ENCODE peak calls at places on chromosomes 11 and 22, in ten cellular contexts. One of them, this sample, is unnamed.

GRCh38 chr11:45021692-45022130 is 71.0 kb upstream of the TP53I11 start:
- DNase-seq in spleen: no peak
- DNase-seq in HepG2: no peak
- DNase-seq in GM06990: no peak
- DNase-seq in body of pancreas: peak
- DNase-seq in fibroblast of pulmonary artery: peak
- DNase-seq in pancreas: peak
- DNase-seq in fibroblast of lung: peak
- DNase-seq in heart right ventricle: peak
- DNase-seq in Caco-2: no peak
- DNase-seq in this sample: peak

GRCh38 chr11:62505112-62505783 is 41.4 kb downstream of the AHNAK start:
- DNase-seq in spleen: no peak
- DNase-seq in HepG2: no peak
- DNase-seq in GM06990: no peak
- DNase-seq in body of pancreas: no peak
- DNase-seq in fibroblast of pulmonary artery: no peak
- DNase-seq in pancreas: no peak
- DNase-seq in fibroblast of lung: no peak
- DNase-seq in heart right ventricle: peak
- DNase-seq in Caco-2: no peak
- DNase-seq in this sample: peak

GRCh38 chr11:63459586-63459985 is 31.4 kb downstream of the PLAAT5 start:
- DNase-seq in spleen: no peak
- DNase-seq in HepG2: no peak
- DNase-seq in GM06990: no peak
- DNase-seq in body of pancreas: no peak
- DNase-seq in fibroblast of pulmonary artery: no peak
- DNase-seq in pancreas: no peak
- DNase-seq in fibroblast of lung: no peak
- DNase-seq in heart right ventricle: no peak
- DNase-seq in Caco-2: no peak
- DNase-seq in this sample: no peak

GRCh38 chr11:83007477-83007876 is 64.2 kb downstream of the RAB30 start:
- DNase-seq in spleen: no peak
- DNase-seq in HepG2: no peak
- DNase-seq in GM06990: no peak
- DNase-seq in body of pancreas: no peak
- DNase-seq in fibroblast of pulmonary artery: no peak
- DNase-seq in pancreas: no peak
- DNase-seq in fibroblast of lung: no peak
- DNase-seq in heart right ventricle: no peak
- DNase-seq in Caco-2: no peak
- DNase-seq in this sample: no peak

GRCh38 chr22:44624689-44625420 is 77.1 kb upstream of the PRR5 start:
- DNase-seq in spleen: peak
- DNase-seq in HepG2: no peak
- DNase-seq in GM06990: no peak
- DNase-seq in body of pancreas: no peak
- DNase-seq in fibroblast of pulmonary artery: no peak
- DNase-seq in pancreas: no peak
- DNase-seq in fibroblast of lung: no peak
- DNase-seq in heart right ventricle: no peak
- DNase-seq in Caco-2: no peak
- DNase-seq in this sample: no peak

GRCh38 chr11:134664447-134664846 is 252.4 kb upstream of the B3GAT1 start:
- DNase-seq in spleen: no peak
- DNase-seq in HepG2: no peak
- DNase-seq in GM06990: no peak
- DNase-seq in body of pancreas: no peak
- DNase-seq in fibroblast of pulmonary artery: no peak
- DNase-seq in pancreas: no peak
- DNase-seq in fibroblast of lung: no peak
- DNase-seq in heart right ventricle: peak
- DNase-seq in Caco-2: no peak
- DNase-seq in this sample: no peak

GRCh38 chr11:20070459-20070858 is 89.8 kb downstream of the DBX1 start:
- DNase-seq in spleen: no peak
- DNase-seq in HepG2: peak
- DNase-seq in GM06990: no peak
- DNase-seq in body of pancreas: no peak
- DNase-seq in fibroblast of pulmonary artery: no peak
- DNase-seq in pancreas: no peak
- DNase-seq in fibroblast of lung: peak
- DNase-seq in heart right ventricle: no peak
- DNase-seq in Caco-2: no peak
- DNase-seq in this sample: no peak

GRCh38 chr11:26953770-26954392 is 40.0 kb upstream of the FIBIN start:
- DNase-seq in spleen: no peak
- DNase-seq in HepG2: no peak
- DNase-seq in GM06990: no peak
- DNase-seq in body of pancreas: no peak
- DNase-seq in fibroblast of pulmonary artery: peak
- DNase-seq in pancreas: no peak
- DNase-seq in fibroblast of lung: peak
- DNase-seq in heart right ventricle: no peak
- DNase-seq in Caco-2: no peak
- DNase-seq in this sample: peak

GRCh38 chr22:25598609-25599008 is 34.1 kb downstream of the GRK3 start:
- DNase-seq in spleen: no peak
- DNase-seq in HepG2: no peak
- DNase-seq in GM06990: no peak
- DNase-seq in body of pancreas: no peak
- DNase-seq in fibroblast of pulmonary artery: no peak
- DNase-seq in pancreas: no peak
- DNase-seq in fibroblast of lung: no peak
- DNase-seq in heart right ventricle: no peak
- DNase-seq in Caco-2: no peak
- DNase-seq in this sample: no peak

GRCh38 chr11:134730096-134730495 is 318.1 kb upstream of the B3GAT1 start:
- DNase-seq in spleen: no peak
- DNase-seq in HepG2: no peak
- DNase-seq in GM06990: no peak
- DNase-seq in body of pancreas: no peak
- DNase-seq in fibroblast of pulmonary artery: no peak
- DNase-seq in pancreas: no peak
- DNase-seq in fibroblast of lung: no peak
- DNase-seq in heart right ventricle: no peak
- DNase-seq in Caco-2: no peak
- DNase-seq in this sample: no peak

GRCh38 chr11:129295746-129296145 is 79.9 kb upstream of the BARX2 start:
- DNase-seq in spleen: no peak
- DNase-seq in HepG2: no peak
- DNase-seq in GM06990: no peak
- DNase-seq in body of pancreas: no peak
- DNase-seq in fibroblast of pulmonary artery: peak
- DNase-seq in pancreas: no peak
- DNase-seq in fibroblast of lung: no peak
- DNase-seq in heart right ventricle: no peak
- DNase-seq in Caco-2: peak
- DNase-seq in this sample: peak

GRCh38 chr11:63599211-63600122 is 14.8 kb downstream of the PLAAT3 start:
- DNase-seq in spleen: no peak
- DNase-seq in HepG2: no peak
- DNase-seq in GM06990: no peak
- DNase-seq in body of pancreas: no peak
- DNase-seq in fibroblast of pulmonary artery: peak
- DNase-seq in pancreas: no peak
- DNase-seq in fibroblast of lung: no peak
- DNase-seq in heart right ventricle: no peak
- DNase-seq in Caco-2: no peak
- DNase-seq in this sample: peak

GRCh38 chr11:29019960-29020683 is 911.9 kb downstream of the METTL15 start:
- DNase-seq in spleen: no peak
- DNase-seq in HepG2: no peak
- DNase-seq in GM06990: no peak
- DNase-seq in body of pancreas: no peak
- DNase-seq in fibroblast of pulmonary artery: peak
- DNase-seq in pancreas: no peak
- DNase-seq in fibroblast of lung: peak
- DNase-seq in heart right ventricle: no peak
- DNase-seq in Caco-2: peak
- DNase-seq in this sample: peak
- TF ChIP-seq CTCF in spleen: no peak
- TF ChIP-seq CTCF in HepG2: no peak
- TF ChIP-seq CTCF in GM06990: no peak
- TF ChIP-seq CTCF in body of pancreas: peak
- TF ChIP-seq CTCF in fibroblast of pulmonary artery: peak
- TF ChIP-seq CTCF in pancreas: peak
- TF ChIP-seq CTCF in fibroblast of lung: peak
- TF ChIP-seq CTCF in heart right ventricle: no peak
- TF ChIP-seq CTCF in Caco-2: peak
- TF ChIP-seq CTCF in this sample: peak

GRCh38 chr11:66233301-66233700 is 35.1 kb upstream of the RAB1B start:
- DNase-seq in spleen: no peak
- DNase-seq in HepG2: no peak
- DNase-seq in GM06990: no peak
- DNase-seq in body of pancreas: no peak
- DNase-seq in fibroblast of pulmonary artery: no peak
- DNase-seq in pancreas: no peak
- DNase-seq in fibroblast of lung: no peak
- DNase-seq in heart right ventricle: no peak
- DNase-seq in Caco-2: no peak
- DNase-seq in this sample: no peak
- H3K4me3 ChIP-seq in spleen: no peak
- H3K4me3 ChIP-seq in HepG2: no peak
- H3K4me3 ChIP-seq in GM06990: no peak
- H3K4me3 ChIP-seq in body of pancreas: no peak
- H3K4me3 ChIP-seq in fibroblast of pulmonary artery: no peak
- H3K4me3 ChIP-seq in pancreas: no peak
- H3K4me3 ChIP-seq in fibroblast of lung: no peak
- H3K4me3 ChIP-seq in heart right ventricle: no peak
- H3K4me3 ChIP-seq in Caco-2: no peak
- H3K4me3 ChIP-seq in this sample: no peak

GRCh38 chr22:39176067-39176621 is 23.7 kb upstream of the CBX7 start:
- DNase-seq in spleen: peak
- DNase-seq in HepG2: peak
- DNase-seq in GM06990: no peak
- DNase-seq in body of pancreas: peak
- DNase-seq in fibroblast of pulmonary artery: peak
- DNase-seq in pancreas: peak
- DNase-seq in fibroblast of lung: peak
- DNase-seq in heart right ventricle: peak
- DNase-seq in Caco-2: peak
- DNase-seq in this sample: peak

GRCh38 chr22:39173787-39174497 is 21.5 kb upstream of the CBX7 start:
- DNase-seq in spleen: peak
- DNase-seq in HepG2: no peak
- DNase-seq in GM06990: no peak
- DNase-seq in body of pancreas: no peak
- DNase-seq in fibroblast of pulmonary artery: no peak
- DNase-seq in pancreas: no peak
- DNase-seq in fibroblast of lung: no peak
- DNase-seq in heart right ventricle: no peak
- DNase-seq in Caco-2: no peak
- DNase-seq in this sample: no peak

GRCh38 chr22:39174498-39175120 is 22.1 kb upstream of the CBX7 start:
- DNase-seq in spleen: peak
- DNase-seq in HepG2: peak
- DNase-seq in GM06990: no peak
- DNase-seq in body of pancreas: peak
- DNase-seq in fibroblast of pulmonary artery: peak
- DNase-seq in pancreas: peak
- DNase-seq in fibroblast of lung: peak
- DNase-seq in heart right ventricle: peak
- DNase-seq in Caco-2: peak
- DNase-seq in this sample: peak

GRCh38 chr22:39176673-39177455 is 24.4 kb upstream of the CBX7 start:
- DNase-seq in spleen: no peak
- DNase-seq in HepG2: no peak
- DNase-seq in GM06990: no peak
- DNase-seq in body of pancreas: no peak
- DNase-seq in fibroblast of pulmonary artery: no peak
- DNase-seq in pancreas: no peak
- DNase-seq in fibroblast of lung: no peak
- DNase-seq in heart right ventricle: no peak
- DNase-seq in Caco-2: no peak
- DNase-seq in this sample: no peak

DNA sequence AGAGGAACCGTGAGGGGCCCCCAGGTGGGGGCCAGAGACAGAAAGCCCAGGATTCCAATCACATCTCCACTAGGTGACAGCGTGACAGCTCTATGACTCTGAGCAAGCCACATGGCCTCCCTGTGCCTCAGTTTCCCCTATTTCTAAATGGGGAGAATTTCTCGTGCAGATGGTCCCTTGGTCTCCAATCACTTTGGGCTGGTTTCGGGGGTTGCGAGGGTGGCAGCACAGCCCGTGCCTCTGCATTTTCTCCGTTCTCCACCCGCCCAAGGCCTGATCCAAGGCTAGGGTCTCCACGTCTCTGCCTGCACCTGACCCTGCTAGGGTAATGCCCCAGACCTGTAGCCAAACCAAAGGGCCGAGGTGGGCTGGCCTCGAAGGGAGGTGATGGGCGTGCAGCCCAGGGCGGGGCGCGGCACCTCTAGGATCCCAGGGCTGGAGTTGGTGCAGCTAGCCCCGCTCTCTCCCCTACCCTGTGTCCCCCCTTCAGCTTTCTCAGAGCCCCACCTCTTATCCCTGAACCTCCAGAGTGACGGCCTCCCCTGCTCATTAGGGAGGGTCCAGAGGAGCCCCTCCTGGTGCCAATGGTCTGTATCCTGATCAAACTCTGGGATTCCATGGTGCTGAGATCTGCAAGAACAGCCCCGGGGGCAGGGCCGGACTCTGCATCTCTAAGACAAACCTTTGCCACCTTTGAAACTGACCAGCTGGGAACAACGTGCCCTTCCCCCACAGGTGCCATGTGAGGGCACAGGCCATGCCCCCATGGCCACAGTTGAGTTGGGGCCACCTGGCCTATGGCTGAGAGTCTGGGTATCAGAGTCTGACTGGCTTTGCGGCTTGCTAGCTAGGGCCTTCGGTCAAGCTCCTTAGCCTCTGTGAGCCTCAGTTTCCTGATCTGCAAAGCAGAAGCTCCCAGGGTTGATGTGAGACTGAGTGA is 22.9 kb upstream of the CBX7 start:
- DNase-seq in spleen: peak
- DNase-seq in HepG2: no peak
- DNase-seq in GM06990: no peak
- DNase-seq in body of pancreas: no peak
- DNase-seq in fibroblast of pulmonary artery: no peak
- DNase-seq in pancreas: no peak
- DNase-seq in fibroblast of lung: no peak
- DNase-seq in heart right ventricle: no peak
- DNase-seq in Caco-2: no peak
- DNase-seq in this sample: no peak
- TF ChIP-seq CTCF in spleen: no peak
- TF ChIP-seq CTCF in HepG2: no peak
- TF ChIP-seq CTCF in GM06990: no peak
- TF ChIP-seq CTCF in body of pancreas: no peak
- TF ChIP-seq CTCF in fibroblast of pulmonary artery: no peak
- TF ChIP-seq CTCF in pancreas: no peak
- TF ChIP-seq CTCF in fibroblast of lung: no peak
- TF ChIP-seq CTCF in heart right ventricle: no peak
- TF ChIP-seq CTCF in Caco-2: peak
- TF ChIP-seq CTCF in this sample: no peak

DNA sequence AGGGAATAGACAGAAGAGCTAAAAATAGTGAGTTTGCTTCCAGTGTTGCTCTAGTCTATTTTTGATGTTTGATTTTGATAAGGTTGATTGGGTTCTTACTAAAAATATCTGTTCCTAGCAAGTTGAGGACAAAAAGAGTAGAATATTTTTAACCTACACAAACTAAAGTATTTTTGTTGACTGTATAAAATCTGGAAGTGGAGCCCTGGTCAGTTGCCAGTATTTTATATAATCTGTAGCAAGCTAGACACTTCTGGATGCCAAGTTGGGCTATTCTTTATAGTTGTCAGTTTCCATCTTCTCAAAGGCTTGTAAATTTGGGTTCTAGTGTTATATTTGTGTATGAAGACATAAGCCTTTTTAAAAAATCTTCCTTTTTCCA is 56.6 kb downstream of the HSD17B12 start:
- DNase-seq in spleen: no peak
- DNase-seq in HepG2: no peak
- DNase-seq in GM06990: no peak
- DNase-seq in body of pancreas: no peak
- DNase-seq in fibroblast of pulmonary artery: no peak
- DNase-seq in pancreas: no peak
- DNase-seq in fibroblast of lung: peak
- DNase-seq in heart right ventricle: no peak
- DNase-seq in Caco-2: no peak
- DNase-seq in this sample: no peak
- H3K4me3 ChIP-seq in spleen: no peak
- H3K4me3 ChIP-seq in HepG2: no peak
- H3K4me3 ChIP-seq in GM06990: no peak
- H3K4me3 ChIP-seq in body of pancreas: no peak
- H3K4me3 ChIP-seq in fibroblast of pulmonary artery: no peak
- H3K4me3 ChIP-seq in pancreas: no peak
- H3K4me3 ChIP-seq in fibroblast of lung: no peak
- H3K4me3 ChIP-seq in heart right ventricle: peak
- H3K4me3 ChIP-seq in Caco-2: no peak
- H3K4me3 ChIP-seq in this sample: no peak